ENCODE peak calls at places on chromosome 12, in eight cellular contexts. T is thoracic aorta; J is A549; K is psoas muscle; C is left ventricle myocardium inferior; O is endothelial cell; X is AG04449; D is CD8-positive, alpha-beta T cell. E is an unnamed sample.

GRCh38 chr12:3885179-3886094 is 12.2 kb upstream of the PARP11 start:
- DNase-seq in T (no peak), K (no peak), D (peak), C (no peak), X (no peak), J (peak), O (peak), E (no peak)

GRCh38 chr12:25558566-25558965 is 5.5 kb upstream of the LMNTD1 start:
- DNase-seq in C (no peak), D (no peak), X (no peak), T (no peak), K (no peak), J (peak), O (no peak), E (no peak)

GRCh38 chr12:116665666-116666304 is 72.1 kb downstream of the SPRING1 start:
- DNase-seq in C (no peak), O (no peak), D (no peak), K (no peak), T (no peak), J (no peak), X (no peak), E (no peak)

GRCh38 chr12:56645201-56645716 is 525 bp downstream of the ATP5F1B start:
- DNase-seq in X (no peak), K (no peak), D (no peak), O (peak), C (no peak), T (no peak), J (no peak), E (no peak)

GRCh38 chr12:92538970-92539749 is 163.6 kb upstream of the PLEKHG7 start:
- DNase-seq in D (no peak), X (no peak), K (no peak), T (no peak), O (no peak), C (no peak), J (peak), E (no peak)

GRCh38 chr12:111444706-111445310 is 39.1 kb downstream of the SH2B3 start:
- DNase-seq in K (peak), T (no peak), D (peak), O (peak), X (no peak), J (no peak), C (peak), E (peak)

GRCh38 chr12:4089147-4089606 is 184.4 kb upstream of the CCND2 start:
- DNase-seq in D (no peak), K (no peak), O (no peak), X (no peak), J (no peak), T (no peak), C (no peak), E (no peak)

GRCh38 chr12:122243965-122244364 is 18.1 kb upstream of the DIABLO start:
- DNase-seq in C (no peak), K (no peak), D (no peak), J (no peak), X (no peak), T (no peak), O (no peak), E (no peak)

GRCh38 chr12:31491819-31492598 is 98.9 kb downstream of the DENND5B start:
- DNase-seq in J (peak), T (no peak), K (no peak), C (no peak), O (no peak), D (no peak), X (no peak), E (no peak)

GRCh38 chr12:109734219-109735000 is 20.8 kb downstream of the FAM222A start:
- DNase-seq in O (peak), X (no peak), T (no peak), D (no peak), J (no peak), K (peak), C (peak), E (peak)

GRCh38 chr12:43621262-43621661 is 69.3 kb upstream of the ADAMTS20 start:
- DNase-seq in T (no peak), O (no peak), J (no peak), X (no peak), C (no peak), K (no peak), D (no peak), E (no peak)

GRCh38 chr12:21849878-21850277 is 75.4 kb upstream of the KCNJ8 start:
- DNase-seq in K (no peak), O (no peak), J (no peak), T (no peak), C (no peak), X (no peak), D (no peak), E (no peak)

GRCh38 chr12:47867496-47867941 is 37.3 kb downstream of the VDR start:
- DNase-seq in X (peak), D (no peak), O (no peak), K (peak), T (no peak), J (peak), C (no peak), E (no peak)

GRCh38 chr12:53048033-53048779 is 1.7 kb upstream of the TNS2 start:
- DNase-seq in T (no peak), J (peak), C (peak), D (no peak), K (peak), X (no peak), O (peak), E (no peak)

DNA sequence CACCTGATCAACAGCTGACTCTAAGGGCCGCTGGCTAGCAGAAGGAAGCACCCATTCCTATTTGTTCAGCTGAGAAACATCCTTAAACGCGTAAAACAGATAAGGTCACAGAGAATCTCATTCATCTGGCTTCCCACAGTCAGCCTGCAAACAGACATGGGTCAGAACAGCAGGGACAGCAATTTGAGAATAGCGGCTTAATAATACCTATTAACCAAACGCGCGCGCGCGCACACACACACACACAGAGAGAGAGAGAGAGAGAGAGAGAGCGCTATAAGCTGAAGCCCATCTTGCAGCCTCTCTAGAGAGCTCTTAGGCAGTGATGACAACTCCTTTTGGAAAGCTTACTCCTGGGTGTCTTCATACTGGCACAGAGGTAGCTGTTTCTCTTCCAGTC is 26.4 kb downstream of the TMEM132D start:
- DNase-seq in T (no peak), O (no peak), K (no peak), D (no peak), X (no peak), J (no peak), C (no peak), E (no peak)
- TF ChIP-seq CTCF in T (no peak), O (no peak), K (no peak), D (no peak), X (no peak), J (no peak), C (no peak), E (no peak)

DNA sequence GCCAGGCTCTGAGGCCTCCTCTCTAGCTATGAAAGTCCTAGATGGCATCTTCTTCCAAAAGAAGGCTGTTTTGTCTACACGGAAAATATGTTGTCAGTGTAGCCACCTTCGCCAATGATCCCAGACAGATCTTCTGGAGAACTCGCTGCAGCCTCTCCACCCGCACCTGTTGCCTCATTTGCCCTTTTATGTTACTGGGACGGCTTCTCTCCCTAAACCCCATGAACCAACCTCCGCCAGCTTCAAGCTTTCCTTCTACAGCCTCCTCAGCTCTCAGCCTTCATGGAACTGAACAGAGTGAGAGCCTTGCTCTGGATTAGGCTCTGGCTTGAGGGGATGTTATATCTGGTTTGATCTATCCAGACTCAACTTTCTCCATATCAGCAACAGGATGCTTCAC is 10.8 kb downstream of the P2RX2 start:
- DNase-seq in J (no peak), D (no peak), X (no peak), C (no peak), K (no peak), O (no peak), T (no peak), E (no peak)
- TF ChIP-seq CTCF in J (no peak), D (no peak), X (no peak), C (no peak), K (no peak), O (no peak), T (no peak), E (no peak)

GRCh38 chr12:124506145-124506831 is 61.1 kb downstream of the NCOR2 start:
- DNase-seq in J (no peak), T (no peak), K (peak), C (peak), O (no peak), D (no peak), X (no peak), E (no peak)
- TF ChIP-seq CTCF in J (no peak), T (no peak), K (no peak), C (no peak), O (no peak), D (no peak), X (no peak), E (no peak)

GRCh38 chr12:94698553-94698952 is 48.2 kb upstream of the TMCC3 start:
- DNase-seq in J (no peak), K (no peak), C (no peak), O (no peak), X (no peak), T (no peak), D (no peak), E (no peak)

GRCh38 chr12:94699796-94700195 is 49.4 kb upstream of the TMCC3 start:
- DNase-seq in K (no peak), C (no peak), T (no peak), D (no peak), X (no peak), J (peak), O (no peak), E (no peak)

GRCh38 chr12:94690199-94690695 is 39.9 kb upstream of the TMCC3 start:
- DNase-seq in C (no peak), D (no peak), T (no peak), K (no peak), J (no peak), X (no peak), O (no peak), E (no peak)

GRCh38 chr12:94697631-94698030 is 47.3 kb upstream of the TMCC3 start:
- DNase-seq in J (no peak), X (no peak), T (no peak), K (no peak), D (no peak), C (no peak), O (no peak), E (no peak)

DNA sequence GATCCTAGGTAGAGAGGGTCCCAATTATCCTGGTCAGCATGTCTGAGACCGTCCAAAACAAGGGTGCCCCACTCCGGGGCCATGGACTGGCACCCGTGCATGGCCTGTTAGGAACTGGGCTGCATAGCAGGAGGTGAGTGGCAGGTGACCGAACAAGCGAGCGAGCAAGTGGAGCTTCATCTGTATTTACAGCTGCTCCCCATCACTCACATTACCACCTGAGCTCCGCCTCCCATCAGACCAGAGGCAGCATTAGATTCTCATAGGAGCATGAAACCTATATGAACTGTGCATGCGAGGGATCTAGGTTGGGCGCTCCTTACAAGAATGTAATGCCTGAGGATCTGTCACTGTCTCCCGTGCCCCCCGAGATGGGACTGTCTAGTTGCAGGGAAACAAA is 44.4 kb upstream of the TMCC3 start:
- DNase-seq in J (no peak), T (no peak), X (no peak), O (no peak), C (no peak), D (no peak), K (no peak), E (no peak)
- TF ChIP-seq CTCF in J (no peak), T (no peak), X (no peak), O (no peak), C (no peak), D (no peak), K (no peak), E (no peak)

GRCh38 chr12:19893514-19893913 is 454.2 kb downstream of the AEBP2 start:
- DNase-seq in T (no peak), J (peak), D (no peak), O (no peak), K (no peak), C (no peak), X (no peak), E (no peak)
- TF ChIP-seq CTCF in T (no peak), J (peak), D (no peak), O (no peak), K (no peak), C (peak), X (peak), E (no peak)

DNA sequence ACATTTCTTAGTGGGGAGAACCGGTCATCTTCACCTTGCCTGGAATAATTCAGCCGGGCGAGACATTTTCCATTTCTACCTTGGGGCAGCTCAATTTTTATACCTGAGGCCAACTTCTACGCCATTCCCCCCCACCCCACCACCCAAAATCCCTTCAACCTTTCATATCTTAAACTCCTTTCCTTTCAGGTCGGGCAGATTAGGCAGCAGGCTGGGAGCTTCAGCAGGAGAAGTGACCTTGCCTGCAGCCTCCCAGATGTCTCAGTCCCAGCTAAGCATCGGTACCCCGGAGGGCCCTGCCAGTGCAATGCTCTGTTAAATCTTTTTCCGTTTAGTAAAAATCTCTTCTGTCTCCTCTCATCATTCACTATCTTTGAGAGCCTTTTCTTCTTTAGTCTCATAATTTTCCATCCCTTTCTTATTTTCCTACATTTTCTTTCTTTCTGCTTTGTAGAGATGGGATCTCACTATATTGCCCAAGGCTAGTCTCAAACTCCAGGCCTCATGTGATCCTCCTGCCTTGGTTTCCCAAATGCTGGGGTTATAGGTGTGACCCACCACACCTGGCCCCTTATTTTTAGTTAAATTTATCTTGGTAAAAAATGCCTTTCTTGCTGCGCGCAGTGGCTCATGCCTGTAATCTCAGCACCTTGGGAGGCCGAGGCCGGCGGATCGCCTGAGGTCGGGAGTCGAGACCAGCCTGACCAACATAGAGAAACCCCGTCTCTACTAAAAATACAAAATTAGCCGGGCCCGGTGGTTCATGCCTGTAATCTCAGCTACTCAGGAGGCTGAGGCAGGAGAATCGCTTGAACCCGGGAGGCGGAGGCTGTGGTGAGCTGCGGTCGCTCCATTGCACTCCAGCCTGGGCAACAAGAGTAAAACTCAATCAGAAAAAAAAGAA is 1.2 kb downstream of the SLC2A3 start:
- DNase-seq in T (no peak), X (no peak), J (no peak), D (no peak), O (no peak), K (no peak), C (no peak), E (peak)
- TF ChIP-seq CTCF in T (no peak), X (no peak), J (no peak), D (no peak), O (no peak), K (no peak), C (no peak), E (no peak)

DNA sequence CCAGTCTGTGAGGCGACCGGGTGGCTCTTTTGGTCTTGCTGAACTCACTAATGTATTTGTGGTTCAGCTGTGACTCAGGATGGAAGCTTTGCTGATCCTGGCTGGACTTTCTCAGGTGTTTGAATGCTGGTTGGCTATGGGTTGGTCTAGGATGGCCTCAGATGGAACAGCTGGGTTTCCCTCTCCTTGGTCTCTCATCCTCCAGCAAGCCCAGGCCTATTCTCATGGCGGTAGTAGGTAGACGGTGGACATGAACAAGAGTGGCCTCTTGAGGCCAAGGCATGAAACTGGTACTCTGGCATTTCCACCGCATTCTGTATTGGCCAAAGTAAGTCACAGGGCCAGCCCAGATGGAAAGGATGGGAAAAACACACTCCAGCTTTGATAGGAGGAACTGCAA is 11.8 kb upstream of the POLR3B start:
- DNase-seq in X (no peak), C (no peak), T (no peak), O (peak), J (peak), K (no peak), D (no peak), E (no peak)
- TF ChIP-seq CTCF in X (peak), C (peak), T (no peak), O (peak), J (peak), K (peak), D (no peak), E (no peak)

DNA sequence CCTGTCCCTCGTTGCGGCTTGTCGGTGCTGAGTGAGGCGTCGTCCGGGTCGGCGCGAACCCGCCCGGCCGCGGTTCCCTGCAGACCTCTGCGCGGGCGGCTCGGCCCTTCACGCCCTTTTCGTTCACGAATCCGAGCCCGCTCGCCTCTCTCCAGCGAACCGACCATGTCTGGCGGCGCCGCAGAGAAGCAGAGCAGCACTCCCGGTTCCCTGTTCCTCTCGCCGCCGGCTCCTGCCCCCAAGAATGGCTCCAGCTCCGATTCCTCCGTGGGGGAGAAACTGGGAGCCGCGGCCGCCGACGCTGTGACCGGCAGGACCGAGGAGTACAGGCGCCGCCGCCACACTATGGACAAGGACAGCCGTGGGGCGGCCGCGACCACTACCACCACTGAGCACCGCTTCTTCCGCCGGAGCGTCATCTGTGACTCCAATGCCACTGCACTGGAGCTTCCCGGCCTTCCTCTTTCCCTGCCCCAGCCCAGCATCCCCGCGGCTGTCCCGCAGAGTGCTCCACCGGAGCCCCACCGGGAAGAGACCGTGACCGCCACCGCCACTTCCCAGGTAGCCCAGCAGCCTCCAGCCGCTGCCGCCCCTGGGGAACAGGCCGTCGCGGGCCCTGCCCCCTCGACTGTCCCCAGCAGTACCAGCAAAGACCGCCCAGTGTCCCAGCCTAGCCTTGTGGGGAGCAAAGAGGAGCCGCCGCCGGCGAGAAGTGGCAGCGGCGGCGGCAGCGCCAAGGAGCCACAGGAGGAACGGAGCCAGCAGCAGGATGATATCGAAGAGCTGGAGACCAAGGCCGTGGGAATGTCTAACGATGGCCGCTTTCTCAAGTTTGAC is 1.2 kb downstream of the WNK1 start:
- DNase-seq in D (peak), K (peak), O (peak), C (peak), J (peak), T (no peak), X (no peak), E (peak)
- TF ChIP-seq CTCF in D (no peak), K (peak), O (no peak), C (peak), J (no peak), T (peak), X (no peak), E (no peak)

GRCh38 chr12:64736771-64737170 is 22.4 kb downstream of the GNS start:
- DNase-seq in O (no peak), K (no peak), T (no peak), D (no peak), J (no peak), C (no peak), X (no peak), E (no peak)
- TF ChIP-seq CTCF in O (no peak), K (no peak), T (no peak), D (no peak), J (no peak), C (no peak), X (no peak), E (no peak)

DNA sequence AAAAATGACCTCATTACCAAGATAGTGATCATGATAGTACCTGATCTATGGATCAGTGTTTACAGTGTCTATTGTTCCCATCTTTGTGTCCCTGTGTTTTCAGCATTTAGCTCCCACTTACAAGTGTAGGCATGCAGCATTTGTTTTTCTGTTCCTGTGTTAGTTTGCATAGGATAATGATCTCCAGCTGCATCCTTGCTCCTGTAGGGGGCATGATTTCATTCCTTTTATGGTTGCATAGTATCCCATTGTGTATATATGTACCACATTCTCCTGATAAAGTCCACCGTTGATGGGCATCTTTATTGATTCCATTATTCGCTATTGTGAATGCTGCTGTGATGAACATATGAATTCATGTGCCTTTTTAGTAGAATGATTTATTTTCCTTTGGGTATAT is 215.4 kb upstream of the NAV3 start:
- DNase-seq in J (peak), O (no peak), K (no peak), C (no peak), D (no peak), X (no peak), T (no peak), E (no peak)
- TF ChIP-seq CTCF in J (no peak), O (peak), K (no peak), C (no peak), D (no peak), X (no peak), T (no peak), E (no peak)

E was measured in activated B cell treated with CpG ODN at 0.5 μM for 24 hours.